ENCODE peak calls at places on chromosomes 5 and 9, in six cellular contexts. J is coronary artery, I is dorsolateral prefrontal cortex, Q is DND-41, N is PC-9, O is HFFc6. B is an unnamed sample.

GRCh38 chr5:154849791-154850201 is 607 bp downstream of the FAXDC2 start:
- DNase-seq in J (no peak), I (no peak), Q (no peak), N (no peak), O (peak; percentile 44), B (no peak)

GRCh38 chr9:104773118-104773517 is 9.2 kb downstream of the NIPSNAP3B start:
- DNase-seq in J (no peak), I (no peak), Q (no peak), N (no peak), O (no peak), B (no peak)

GRCh38 chr5:64971538-64971937 is 202.8 kb downstream of the CWC27 start:
- DNase-seq in J (no peak), I (no peak), Q (no peak), N (no peak), O (peak; percentile 35), B (no peak)

GRCh38 chr9:115063058-115063850 is 54.7 kb downstream of the TNC start:
- DNase-seq in J (no peak), I (no peak), Q (no peak), N (no peak), O (peak; percentile 44), B (no peak)

GRCh38 chr5:165258188-165258855 is 1752.9 kb downstream of the MAT2B start:
- DNase-seq in J (no peak), I (no peak), Q (no peak), N (no peak), O (no peak), B (no peak)

GRCh38 chr5:130762031-130762430 is 403.0 kb downstream of the HINT1 start:
- DNase-seq in J (no peak), I (no peak), Q (no peak), N (no peak), O (no peak), B (no peak)

GRCh38 chr9:38158628-38159027 is 89.6 kb upstream of the SHB start:
- DNase-seq in J (peak; percentile 66), I (no peak), Q (no peak), N (no peak), O (no peak), B (no peak)

GRCh38 chr5:172731286-172732073 is 39.5 kb downstream of the DUSP1 start:
- DNase-seq in J (no peak), I (no peak), Q (no peak), N (peak; percentile 90), O (no peak), B (no peak)

GRCh38 chr5:127957701-127958190 is 125.8 kb upstream of the SLC12A2 start:
- DNase-seq in J (no peak), I (no peak), Q (no peak), N (no peak), O (no peak), B (no peak)

GRCh38 chr5:138109463-138110265 is 25.8 kb downstream of the WNT8A start:
- DNase-seq in J (no peak), I (no peak), Q (no peak), N (peak; percentile 35), O (peak; percentile 15), B (no peak)

GRCh38 chr9:81522721-81523551 is 166.4 kb downstream of the TLE1 start:
- DNase-seq in J (no peak), I (no peak), Q (no peak), N (no peak), O (peak; percentile 50), B (no peak)

GRCh38 chr9:129863059-129863690 is 27.9 kb downstream of the USP20 start:
- DNase-seq in J (no peak), I (no peak), Q (peak; percentile 94), N (peak; percentile 46), O (peak; percentile 71), B (no peak)

GRCh38 chr5:96655506-96655905 is 6.7 kb upstream of the CAST start:
- DNase-seq in J (no peak), I (no peak), Q (no peak), N (no peak), O (peak; percentile 7), B (no peak)

GRCh38 chr9:125911861-125912260 is 164.7 kb downstream of the PBX3 start:
- DNase-seq in J (no peak), I (no peak), Q (no peak), N (no peak), O (no peak), B (no peak)

GRCh38 chr5:68954618-68954910 is 139.2 kb upstream of the SLC30A5 start:
- DNase-seq in J (no peak), I (no peak), Q (no peak), N (no peak), O (no peak), B (no peak)

GRCh38 chr5:176732736-176733585 is 77.4 kb upstream of the UNC5A start:
- DNase-seq in J (peak; percentile 60), I (peak; percentile 44), Q (no peak), N (no peak), O (no peak), B (no peak)

GRCh38 chr5:2757563-2758311 is 6.3 kb upstream of the IRX2 start:
- DNase-seq in J (peak; percentile 38), I (no peak), Q (no peak), N (peak; percentile 94), O (peak; percentile 81), B (no peak)

GRCh38 chr5:174516741-174517140 is 207.6 kb upstream of the MSX2 start:
- DNase-seq in J (no peak), I (no peak), Q (no peak), N (no peak), O (no peak), B (no peak)

GRCh38 chr5:50547303-50547702 is 106.2 kb upstream of the EMB start:
- DNase-seq in J (no peak), I (no peak), Q (no peak), N (no peak), O (no peak), B (no peak)

GRCh38 chr9:69078581-69078980 is 43.0 kb downstream of the FXN start:
- DNase-seq in J (peak; percentile 91), I (no peak), Q (no peak), N (no peak), O (no peak), B (no peak)

GRCh38 chr9:6931913-6932312 is 174.1 kb downstream of the KDM4C start:
- DNase-seq in J (no peak), I (no peak), Q (no peak), N (no peak), O (peak; percentile 76), B (no peak)

GRCh38 chr5:74296685-74297084 is 343.8 kb downstream of the ENC1 start:
- DNase-seq in J (no peak), I (no peak), Q (no peak), N (no peak), O (no peak), B (no peak)

GRCh38 chr9:126937444-126937843 is 22.9 kb downstream of the RALGPS1 start:
- DNase-seq in J (no peak), I (no peak), Q (no peak), N (no peak), O (no peak), B (no peak)

GRCh38 chr9:122265265-122265900 is 701 bp downstream of the MRRF start:
- DNase-seq in J (no peak), I (no peak), Q (peak; percentile 10), N (peak; percentile 55), O (peak; percentile 25), B (no peak)

GRCh38 chr9:75683591-75683990 is 206.9 kb upstream of the PCSK5 start:
- DNase-seq in J (no peak), I (no peak), Q (no peak), N (no peak), O (no peak), B (no peak)

GRCh38 chr5:133389066-133389590 is 223.2 kb downstream of the FSTL4 start:
- DNase-seq in J (peak; percentile 31), I (no peak), Q (no peak), N (no peak), O (no peak), B (peak; percentile 46)

GRCh38 chr5:82417776-82418607 is 139.8 kb upstream of the RPS23 start:
- DNase-seq in J (no peak), I (no peak), Q (no peak), N (no peak), O (peak; percentile 15), B (no peak)

GRCh38 chr5:82421119-82421518 is 143.0 kb upstream of the RPS23 start:
- DNase-seq in J (no peak), I (no peak), Q (no peak), N (peak; percentile 73), O (peak; percentile 94), B (no peak)

GRCh38 chr5:82418608-82418950 is 140.4 kb upstream of the RPS23 start:
- DNase-seq in J (no peak), I (no peak), Q (no peak), N (no peak), O (no peak), B (no peak)

GRCh38 chr5:82422001-82422740 is 144.0 kb upstream of the RPS23 start:
- DNase-seq in J (no peak), I (no peak), Q (no peak), N (no peak), O (no peak), B (no peak)

DNA sequence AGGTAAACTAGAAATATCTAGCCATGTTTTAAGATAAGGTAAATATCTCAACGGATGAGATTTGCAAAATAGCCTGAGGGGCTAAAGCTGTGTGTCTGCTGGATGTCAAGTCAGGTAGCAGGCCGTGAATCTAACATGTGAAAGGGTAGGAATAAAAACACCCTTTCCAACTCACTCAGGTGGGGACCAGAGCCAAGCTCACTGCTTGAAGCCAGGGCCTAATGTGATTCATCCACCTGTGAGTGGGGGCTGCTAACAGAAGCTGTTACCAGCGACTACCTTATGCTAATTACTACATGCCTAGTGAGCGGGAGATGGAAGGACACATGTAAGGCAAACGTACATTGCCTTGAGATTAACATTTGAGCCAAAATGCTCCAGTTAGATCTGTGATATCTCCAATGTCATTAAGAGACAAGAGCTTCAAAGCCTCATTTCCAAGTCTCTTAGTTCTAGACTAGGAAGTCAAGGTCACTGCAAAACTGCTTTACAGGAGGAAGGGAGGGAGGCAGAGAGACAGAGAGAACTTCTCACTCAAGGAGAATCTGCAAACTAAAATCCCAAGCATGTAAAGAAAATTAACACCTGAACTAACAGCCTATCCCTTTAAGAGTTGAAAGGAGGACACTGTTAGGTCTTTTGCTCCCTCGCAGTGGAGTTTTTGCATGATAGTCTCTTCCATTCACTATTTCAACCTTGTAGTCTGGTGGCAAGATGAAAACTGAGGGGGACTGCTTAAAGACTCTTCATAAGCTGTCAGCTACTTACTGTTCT is 141.6 kb upstream of the RPS23 start:
- DNase-seq in J (no peak), I (no peak), Q (no peak), N (no peak), O (no peak), B (no peak)
- TF ChIP-seq CTCF in J (no peak), I (no peak), Q (no peak), N (no peak), O (no peak), B (no peak)

GRCh38 chr5:143685416-143685815 is 126.5 kb upstream of the HMHB1 start:
- DNase-seq in J (no peak), I (no peak), Q (no peak), N (no peak), O (no peak), B (no peak)
- TF ChIP-seq CTCF in J (no peak), I (no peak), Q (peak; percentile 32), N (peak; percentile 55), O (peak; percentile 65), B (peak; percentile 43)

GRCh38 chr9:32706004-32706749 is 70.7 kb upstream of the TAF1L start:
- DNase-seq in J (no peak), I (no peak), Q (no peak), N (no peak), O (no peak), B (no peak)
- TF ChIP-seq CTCF in J (no peak), I (no peak), Q (no peak), N (no peak), O (no peak), B (no peak)

GRCh38 chr9:76756273-76756650 is 8.0 kb upstream of the PCA3 start:
- DNase-seq in J (no peak), I (no peak), Q (no peak), N (no peak), O (peak; percentile 21), B (no peak)
- TF ChIP-seq CTCF in J (no peak), I (peak; percentile 51), Q (no peak), N (no peak), O (peak; percentile 45), B (peak; percentile 17)